ENCODE peak calls at places on chromosomes 12 and 14, in ten cellular contexts. D is neural crest cell; Z is A549; P is mesothelial cell of epicardium; V is iPS-NIHi11; N is heart right ventricle; S is right lobe of liver; O is Jurkat, Clone E6-1; G is activated naive CD8-positive, alpha-beta T cell treated with anti-CD3 and anti-CD28 coated beads, Interleukin-2, amount 50 U/mL, for 24 hours; R is activated naive CD4-positive, alpha-beta T cell. T is an unnamed sample.

GRCh38 chr14:61065671-61066070 is 84.6 kb downstream of the SLC38A6 start:
- DNase-seq in S (no peak), P (no peak), O (no peak), Z (no peak), R (no peak), G (no peak), N (no peak), D (no peak), V (no peak), T (no peak)

GRCh38 chr12:4383304-4383865 is 3.9 kb upstream of the FGF23 start:
- DNase-seq in V (peak; percentile 57), S (no peak), R (no peak), D (no peak), N (no peak), P (no peak), Z (no peak), G (no peak), O (peak; percentile 2), T (no peak)

GRCh38 chr12:75611041-75611440 is 99.6 kb upstream of the KRR1 start:
- DNase-seq in R (no peak), S (no peak), V (no peak), N (no peak), O (peak; percentile 24), G (no peak), Z (no peak), P (no peak), D (no peak), T (no peak)

GRCh38 chr14:55955175-55955574 is 163.0 kb upstream of the PELI2 start:
- DNase-seq in V (no peak), N (no peak), P (no peak), G (no peak), O (no peak), D (no peak), S (no peak), R (no peak), Z (no peak), T (no peak)

GRCh38 chr12:106301611-106302321 is 767 bp upstream of the TCP11L2 start:
- DNase-seq in O (peak; percentile 66), D (no peak), Z (peak; percentile 70), P (no peak), S (peak; percentile 67), R (peak; percentile 62), G (peak; percentile 49), N (peak; percentile 58), V (peak; percentile 53), T (no peak)

GRCh38 chr12:110931315-110931728 is 10.9 kb upstream of the MYL2 start:
- DNase-seq in G (no peak), R (no peak), D (no peak), S (no peak), P (no peak), Z (no peak), V (no peak), N (peak; percentile 85), O (no peak), T (no peak)

GRCh38 chr14:64768401-64769095 is 64.3 kb downstream of the PLEKHG3 start:
- DNase-seq in P (no peak), S (peak; percentile 37), V (peak; percentile 46), O (no peak), N (no peak), D (no peak), R (no peak), G (no peak), Z (no peak), T (no peak)

GRCh38 chr12:101051901-101052550 is 158.0 kb downstream of the SLC5A8 start:
- DNase-seq in S (no peak), D (no peak), Z (peak; percentile 48), R (no peak), G (no peak), P (no peak), O (no peak), V (no peak), N (no peak), T (peak; percentile 90)

GRCh38 chr14:69812725-69813124 is 15.7 kb upstream of the SLC10A1 start:
- DNase-seq in Z (no peak), R (no peak), N (no peak), V (no peak), P (no peak), D (no peak), G (no peak), O (peak; percentile 2), S (no peak), T (no peak)

GRCh38 chr12:62848418-62848817 is 86.5 kb downstream of the PPM1H start:
- DNase-seq in P (no peak), N (no peak), V (no peak), R (no peak), O (no peak), S (no peak), Z (peak; percentile 82), D (no peak), G (no peak), T (peak; percentile 11)

GRCh38 chr12:109818900-109819500 is 14.2 kb downstream of the TRPV4 start:
- DNase-seq in R (no peak), V (no peak), D (no peak), P (no peak), Z (no peak), S (no peak), G (no peak), N (no peak), O (no peak), T (no peak)

GRCh38 chr14:105369653-105370040 is 28.7 kb upstream of the TEX22 start:
- DNase-seq in D (no peak), G (no peak), R (no peak), N (no peak), V (no peak), P (no peak), Z (no peak), O (no peak), S (no peak), T (no peak)

GRCh38 chr14:31243860-31244259 is 36.3 kb upstream of the HECTD1 start:
- DNase-seq in R (no peak), N (no peak), D (no peak), Z (no peak), G (peak; percentile 5), S (no peak), V (no peak), O (no peak), P (no peak), T (no peak)

GRCh38 chr12:75850751-75851462 is 180.7 kb downstream of the PHLDA1 start:
- DNase-seq in S (no peak), G (no peak), N (no peak), P (no peak), Z (peak; percentile 7), O (no peak), R (no peak), D (no peak), V (no peak), T (no peak)

GRCh38 chr14:81402123-81402495 is 2.0 kb upstream of the STON2 start:
- DNase-seq in N (no peak), S (no peak), O (no peak), D (no peak), R (no peak), P (no peak), G (no peak), Z (no peak), V (no peak), T (no peak)

GRCh38 chr12:130195776-130196175 is 33.5 kb downstream of the FZD10 start:
- DNase-seq in D (no peak), S (no peak), O (no peak), G (no peak), N (no peak), Z (no peak), R (no peak), P (no peak), V (no peak), T (no peak)

GRCh38 chr12:27434673-27435565 is 11.6 kb upstream of the SMCO2 start:
- DNase-seq in S (no peak), R (peak; percentile 38), P (no peak), N (no peak), Z (peak; percentile 26), G (peak; percentile 14), V (peak; percentile 57), O (peak; percentile 17), D (peak; percentile 9), T (no peak)

GRCh38 chr14:30620178-30620577 is 1.9 kb upstream of the SCFD1 start:
- DNase-seq in P (no peak), S (no peak), D (no peak), Z (no peak), V (no peak), R (no peak), N (no peak), O (no peak), G (no peak), T (peak; percentile 9)

GRCh38 chr14:35814371-35815005 is 5.4 kb upstream of the RALGAPA1 start:
- DNase-seq in D (peak; percentile 83), Z (no peak), S (no peak), G (peak; percentile 87), N (peak; percentile 45), R (peak; percentile 66), O (peak; percentile 67), P (no peak), V (peak; percentile 39), T (no peak)

GRCh38 chr14:90319634-90320541 is 11.9 kb downstream of the NRDE2 start:
- DNase-seq in R (no peak), S (no peak), G (no peak), Z (no peak), P (no peak), D (no peak), O (peak; percentile 11), N (no peak), V (no peak), T (no peak)

GRCh38 chr12:8018666-8019581 is 13.6 kb upstream of the FOXJ2 start:
- DNase-seq in O (peak; percentile 63), V (peak; percentile 90), N (no peak), P (no peak), G (peak; percentile 46), S (no peak), Z (no peak), R (peak; percentile 9), D (peak; percentile 43), T (no peak)